ENCODE peak calls at places on chromosomes 6 and 20, in eight cellular contexts. J is iris pigment epithelial cell; H is GM12865; G is neural progenitor cell; W is non-pigmented ciliary epithelial cell; R is T-cell; T is effector memory CD4-positive, alpha-beta T cell; Y is type B pancreatic cell. M is an unnamed sample.

GRCh38 chr6:147201885-147202515 is 2.2 kb upstream of the STXBP5 start:
- DNase-seq in T (peak; percentile 6), H (peak; percentile 55), W (no peak), G (peak; percentile 38), J (peak; percentile 54), Y (no peak), R (no peak), M (no peak)

GRCh38 chr6:89640804-89641203 is 2.3 kb upstream of the LYRM2 start:
- DNase-seq in H (no peak), R (no peak), Y (no peak), G (no peak), J (peak; percentile 54), W (peak; percentile 44), T (no peak), M (no peak)

GRCh38 chr6:136236491-136237293 is 13.4 kb downstream of the MTFR2 start:
- DNase-seq in T (no peak), H (no peak), G (peak; percentile 14), W (no peak), Y (no peak), J (peak; percentile 50), R (no peak), M (no peak)

GRCh38 chr6:3850451-3851203 is 1.5 kb downstream of the FAM50B start:
- DNase-seq in W (no peak), R (peak; percentile 5), T (no peak), H (peak; percentile 46), G (no peak), J (no peak), Y (no peak), M (peak; percentile 30)

GRCh38 chr6:77620290-77620882 is 32.5 kb upstream of the MEI4 start:
- DNase-seq in Y (no peak), R (no peak), G (peak; percentile 48), T (no peak), W (no peak), H (peak; percentile 34), J (peak; percentile 30), M (no peak)

GRCh38 chr6:167303660-167304625 is 12.8 kb downstream of the UNC93A start:
- DNase-seq in W (no peak), J (no peak), T (no peak), R (no peak), Y (no peak), H (no peak), G (no peak), M (no peak)

GRCh38 chr6:159969204-159969912 is 476 bp downstream of the IGF2R start:
- DNase-seq in J (peak; percentile 38), W (no peak), G (peak; percentile 78), H (peak; percentile 42), R (peak; percentile 29), Y (peak; percentile 75), T (no peak), M (no peak)

GRCh38 chr6:13836170-13836569 is 21.8 kb upstream of the MCUR1 start:
- DNase-seq in Y (no peak), G (no peak), J (no peak), R (no peak), T (no peak), H (no peak), W (no peak), M (no peak)

GRCh38 chr20:14199111-14199510 is 138.3 kb downstream of the FLRT3 start:
- DNase-seq in W (no peak), J (no peak), H (no peak), Y (no peak), R (no peak), G (no peak), T (no peak), M (no peak)

GRCh38 chr6:19450651-19451050 is 386.5 kb upstream of the ID4 start:
- DNase-seq in J (no peak), H (no peak), W (no peak), G (no peak), R (no peak), T (no peak), Y (no peak), M (no peak)

GRCh38 chr20:36861875-36862801 is 13.8 kb upstream of the TLDC2 start:
- DNase-seq in W (no peak), Y (no peak), T (no peak), J (peak; percentile 71), G (peak; percentile 55), R (no peak), H (no peak), M (no peak)

GRCh38 chr20:51481311-51481997 is 61.1 kb downstream of the NFATC2 start:
- DNase-seq in H (peak; percentile 71), T (peak; percentile 25), R (peak; percentile 31), Y (no peak), J (no peak), W (no peak), G (no peak), M (no peak)

GRCh38 chr6:100880149-100880900 is 804 bp downstream of the ASCC3 start:
- DNase-seq in J (peak; percentile 65), R (no peak), G (no peak), W (peak; percentile 8), Y (no peak), T (no peak), H (no peak), M (no peak)

GRCh38 chr6:104603108-104603745 is 256.5 kb downstream of the HACE1 start:
- DNase-seq in J (peak; percentile 19), W (no peak), Y (no peak), T (no peak), R (no peak), H (no peak), G (no peak), M (no peak)

GRCh38 chr6:89387516-89388222 is 24.4 kb downstream of the RRAGD start:
- DNase-seq in G (no peak), J (no peak), Y (no peak), R (no peak), W (no peak), H (peak; percentile 91), T (no peak), M (peak; percentile 95)

GRCh38 chr20:50613438-50614169 is 77.7 kb downstream of the RIPOR3 start:
- DNase-seq in Y (no peak), T (no peak), R (no peak), J (no peak), H (no peak), G (no peak), W (no peak), M (no peak)

GRCh38 chr6:114810468-114810867 is 467.6 kb upstream of the HS3ST5 start:
- DNase-seq in G (no peak), T (no peak), H (no peak), W (no peak), J (no peak), Y (no peak), R (no peak), M (no peak)

GRCh38 chr6:168530653-168531071 is 89.7 kb downstream of the SMOC2 start:
- DNase-seq in H (no peak), J (no peak), Y (no peak), W (no peak), T (no peak), G (no peak), R (no peak), M (no peak)

GRCh38 chr6:157186785-157187181 is 136.5 kb downstream of the TMEM242 start:
- DNase-seq in H (peak; percentile 14), R (no peak), Y (no peak), J (no peak), G (no peak), T (no peak), W (no peak), M (no peak)

GRCh38 chr6:157556671-157557430 is 175.9 kb downstream of the ZDHHC14 start:
- DNase-seq in Y (no peak), R (no peak), W (no peak), G (no peak), T (no peak), J (no peak), H (peak; percentile 50), M (no peak)

GRCh38 chr6:32116674-32117073 is 7.5 kb upstream of the TNXB start:
- DNase-seq in H (no peak), G (peak; percentile 54), R (no peak), W (no peak), J (no peak), Y (no peak), T (no peak), M (no peak)

GRCh38 chr6:78259935-78260334 is 607.1 kb downstream of the MEI4 start:
- DNase-seq in J (no peak), G (no peak), W (no peak), T (no peak), Y (no peak), R (no peak), H (no peak), M (no peak)

GRCh38 chr6:14472964-14473363 is 355.4 kb downstream of the CD83 start:
- DNase-seq in H (peak; percentile 42), G (no peak), Y (no peak), J (no peak), W (no peak), R (no peak), T (no peak), M (no peak)

GRCh38 chr6:111468329-111469012 is 14.5 kb downstream of the REV3L start:
- DNase-seq in Y (no peak), T (no peak), J (peak; percentile 79), R (no peak), W (no peak), G (no peak), H (no peak), M (no peak)

GRCh38 chr20:57432874-57433491 is 41.8 kb downstream of the RBM38 start:
- DNase-seq in W (no peak), H (peak; percentile 93), J (no peak), Y (no peak), R (peak; percentile 62), G (no peak), T (peak; percentile 44), M (peak; percentile 76)

GRCh38 chr6:26358511-26358981 is 6.5 kb upstream of the BTN3A2 start:
- DNase-seq in G (no peak), T (no peak), Y (no peak), W (no peak), R (no peak), J (no peak), H (peak; percentile 91), M (peak; percentile 62)

GRCh38 chr6:149075616-149076354 is 241.7 kb upstream of the TAB2 start:
- DNase-seq in W (no peak), T (no peak), G (no peak), J (peak; percentile 62), H (no peak), Y (no peak), R (no peak), M (no peak)

GRCh38 chr6:76876922-76877553 is 586.3 kb downstream of the HTR1B start:
- DNase-seq in H (peak; percentile 43), G (peak; percentile 90), R (no peak), W (no peak), T (no peak), Y (no peak), J (peak; percentile 65), M (no peak)

M was measured in GM12878.